ENCODE peak calls at places on chromosomes 7 and 10, in eight cellular contexts. One of them, this sample, is unnamed.

GRCh38 chr7:73612598-73613269 is 11.6 kb downstream of the MLXIPL start:
- DNase-seq in SHP77: no peak
- DNase-seq in skeletal muscle cell: no peak
- DNase-seq in neural crest cell: no peak
- DNase-seq in amniotic stem cell: no peak
- DNase-seq in midbrain: no peak
- DNase-seq in non-pigmented ciliary epithelial cell: no peak
- DNase-seq in endothelial cell: peak
- DNase-seq in this sample: no peak

GRCh38 chr10:19977097-19977521 is 160.9 kb downstream of the PLXDC2 start:
- DNase-seq in SHP77: no peak
- DNase-seq in skeletal muscle cell: peak
- DNase-seq in neural crest cell: no peak
- DNase-seq in amniotic stem cell: no peak
- DNase-seq in midbrain: no peak
- DNase-seq in non-pigmented ciliary epithelial cell: no peak
- DNase-seq in endothelial cell: no peak
- DNase-seq in this sample: no peak

GRCh38 chr7:25002826-25003225 is 22.8 kb upstream of the OSBPL3 start:
- DNase-seq in SHP77: no peak
- DNase-seq in skeletal muscle cell: no peak
- DNase-seq in neural crest cell: no peak
- DNase-seq in amniotic stem cell: no peak
- DNase-seq in midbrain: no peak
- DNase-seq in non-pigmented ciliary epithelial cell: no peak
- DNase-seq in endothelial cell: no peak
- DNase-seq in this sample: no peak

GRCh38 chr10:112639291-112639690 is 192.3 kb downstream of the VTI1A start:
- DNase-seq in SHP77: no peak
- DNase-seq in skeletal muscle cell: no peak
- DNase-seq in neural crest cell: no peak
- DNase-seq in amniotic stem cell: no peak
- DNase-seq in midbrain: no peak
- DNase-seq in non-pigmented ciliary epithelial cell: no peak
- DNase-seq in endothelial cell: no peak
- DNase-seq in this sample: no peak

GRCh38 chr10:97999909-98000248 is 30.5 kb downstream of the CRTAC1 start:
- DNase-seq in SHP77: no peak
- DNase-seq in skeletal muscle cell: no peak
- DNase-seq in neural crest cell: no peak
- DNase-seq in amniotic stem cell: no peak
- DNase-seq in midbrain: no peak
- DNase-seq in non-pigmented ciliary epithelial cell: no peak
- DNase-seq in endothelial cell: no peak
- DNase-seq in this sample: no peak

GRCh38 chr7:123528265-123528664 is 6.1 kb downstream of the IQUB start:
- DNase-seq in SHP77: no peak
- DNase-seq in skeletal muscle cell: no peak
- DNase-seq in neural crest cell: no peak
- DNase-seq in amniotic stem cell: no peak
- DNase-seq in midbrain: no peak
- DNase-seq in non-pigmented ciliary epithelial cell: no peak
- DNase-seq in endothelial cell: no peak
- DNase-seq in this sample: no peak

GRCh38 chr10:19245889-19246841 is 197.6 kb downstream of the MALRD1 start:
- DNase-seq in SHP77: no peak
- DNase-seq in skeletal muscle cell: no peak
- DNase-seq in neural crest cell: no peak
- DNase-seq in amniotic stem cell: no peak
- DNase-seq in midbrain: no peak
- DNase-seq in non-pigmented ciliary epithelial cell: peak
- DNase-seq in endothelial cell: no peak
- DNase-seq in this sample: no peak

GRCh38 chr7:366171-366916 is 76.4 kb downstream of the FOXL3 start:
- DNase-seq in SHP77: no peak
- DNase-seq in skeletal muscle cell: no peak
- DNase-seq in neural crest cell: no peak
- DNase-seq in amniotic stem cell: no peak
- DNase-seq in midbrain: no peak
- DNase-seq in non-pigmented ciliary epithelial cell: no peak
- DNase-seq in endothelial cell: no peak
- DNase-seq in this sample: no peak

GRCh38 chr7:33921216-33921938 is 16.0 kb downstream of the BMPER start:
- DNase-seq in SHP77: peak
- DNase-seq in skeletal muscle cell: peak
- DNase-seq in neural crest cell: no peak
- DNase-seq in amniotic stem cell: no peak
- DNase-seq in midbrain: no peak
- DNase-seq in non-pigmented ciliary epithelial cell: no peak
- DNase-seq in endothelial cell: no peak
- DNase-seq in this sample: no peak

GRCh38 chr10:70379581-70380176 is 2.7 kb downstream of the LRRC20 start:
- DNase-seq in SHP77: no peak
- DNase-seq in skeletal muscle cell: no peak
- DNase-seq in neural crest cell: no peak
- DNase-seq in amniotic stem cell: no peak
- DNase-seq in midbrain: no peak
- DNase-seq in non-pigmented ciliary epithelial cell: no peak
- DNase-seq in endothelial cell: no peak
- DNase-seq in this sample: no peak

GRCh38 chr7:25959168-25959734 is 192.7 kb upstream of the NFE2L3 start:
- DNase-seq in SHP77: no peak
- DNase-seq in skeletal muscle cell: no peak
- DNase-seq in neural crest cell: no peak
- DNase-seq in amniotic stem cell: no peak
- DNase-seq in midbrain: no peak
- DNase-seq in non-pigmented ciliary epithelial cell: no peak
- DNase-seq in endothelial cell: no peak
- DNase-seq in this sample: no peak

GRCh38 chr7:39527296-39527695 is 38.9 kb upstream of the YAE1 start:
- DNase-seq in SHP77: no peak
- DNase-seq in skeletal muscle cell: no peak
- DNase-seq in neural crest cell: no peak
- DNase-seq in amniotic stem cell: no peak
- DNase-seq in midbrain: no peak
- DNase-seq in non-pigmented ciliary epithelial cell: no peak
- DNase-seq in endothelial cell: no peak
- DNase-seq in this sample: no peak

GRCh38 chr10:17022898-17023297 is 106.7 kb downstream of the CUBN start:
- DNase-seq in SHP77: no peak
- DNase-seq in skeletal muscle cell: no peak
- DNase-seq in neural crest cell: no peak
- DNase-seq in amniotic stem cell: no peak
- DNase-seq in midbrain: no peak
- DNase-seq in non-pigmented ciliary epithelial cell: no peak
- DNase-seq in endothelial cell: no peak
- DNase-seq in this sample: no peak

GRCh38 chr7:26863504-26864308 is 684 bp downstream of the SKAP2 start:
- DNase-seq in SHP77: peak
- DNase-seq in skeletal muscle cell: no peak
- DNase-seq in neural crest cell: peak
- DNase-seq in amniotic stem cell: no peak
- DNase-seq in midbrain: no peak
- DNase-seq in non-pigmented ciliary epithelial cell: no peak
- DNase-seq in endothelial cell: peak
- DNase-seq in this sample: no peak

GRCh38 chr10:78045237-78045636 is 11.6 kb downstream of the RPS24 start:
- DNase-seq in SHP77: no peak
- DNase-seq in skeletal muscle cell: no peak
- DNase-seq in neural crest cell: no peak
- DNase-seq in amniotic stem cell: no peak
- DNase-seq in midbrain: no peak
- DNase-seq in non-pigmented ciliary epithelial cell: no peak
- DNase-seq in endothelial cell: no peak
- DNase-seq in this sample: peak

GRCh38 chr10:97858001-97858439 is 8.4 kb downstream of the GOLGA7B start:
- DNase-seq in SHP77: no peak
- DNase-seq in skeletal muscle cell: no peak
- DNase-seq in neural crest cell: no peak
- DNase-seq in amniotic stem cell: no peak
- DNase-seq in midbrain: no peak
- DNase-seq in non-pigmented ciliary epithelial cell: no peak
- DNase-seq in endothelial cell: no peak
- DNase-seq in this sample: no peak

GRCh38 chr7:101941481-101942383 is 124.3 kb downstream of the CUX1 start:
- DNase-seq in SHP77: no peak
- DNase-seq in skeletal muscle cell: peak
- DNase-seq in neural crest cell: no peak
- DNase-seq in amniotic stem cell: peak
- DNase-seq in midbrain: no peak
- DNase-seq in non-pigmented ciliary epithelial cell: peak
- DNase-seq in endothelial cell: no peak
- DNase-seq in this sample: no peak

GRCh38 chr10:11424456-11425287 is 186.8 kb downstream of the USP6NL start:
- DNase-seq in SHP77: peak
- DNase-seq in skeletal muscle cell: peak
- DNase-seq in neural crest cell: peak
- DNase-seq in amniotic stem cell: peak
- DNase-seq in midbrain: peak
- DNase-seq in non-pigmented ciliary epithelial cell: peak
- DNase-seq in endothelial cell: peak
- DNase-seq in this sample: no peak

GRCh38 chr7:150428671-150429451 is 21.6 kb upstream of the GIMAP8 start:
- DNase-seq in SHP77: no peak
- DNase-seq in skeletal muscle cell: peak
- DNase-seq in neural crest cell: no peak
- DNase-seq in amniotic stem cell: peak
- DNase-seq in midbrain: peak
- DNase-seq in non-pigmented ciliary epithelial cell: no peak
- DNase-seq in endothelial cell: no peak
- DNase-seq in this sample: peak

GRCh38 chr10:7275761-7276440 is 134.9 kb downstream of the SFMBT2 start:
- DNase-seq in SHP77: no peak
- DNase-seq in skeletal muscle cell: no peak
- DNase-seq in neural crest cell: no peak
- DNase-seq in amniotic stem cell: no peak
- DNase-seq in midbrain: peak
- DNase-seq in non-pigmented ciliary epithelial cell: no peak
- DNase-seq in endothelial cell: no peak
- DNase-seq in this sample: no peak

GRCh38 chr10:10313099-10313875 is 704.4 kb upstream of the CELF2 start:
- DNase-seq in SHP77: no peak
- DNase-seq in skeletal muscle cell: no peak
- DNase-seq in neural crest cell: no peak
- DNase-seq in amniotic stem cell: no peak
- DNase-seq in midbrain: no peak
- DNase-seq in non-pigmented ciliary epithelial cell: no peak
- DNase-seq in endothelial cell: no peak
- DNase-seq in this sample: no peak

GRCh38 chr10:43124094-43124521 is 14.1 kb upstream of the CSGALNACT2 start:
- DNase-seq in SHP77: no peak
- DNase-seq in skeletal muscle cell: no peak
- DNase-seq in neural crest cell: no peak
- DNase-seq in amniotic stem cell: no peak
- DNase-seq in midbrain: no peak
- DNase-seq in non-pigmented ciliary epithelial cell: no peak
- DNase-seq in endothelial cell: no peak
- DNase-seq in this sample: no peak

GRCh38 chr10:80100861-80101695 is 22.6 kb downstream of the TMEM254 start:
- DNase-seq in SHP77: no peak
- DNase-seq in skeletal muscle cell: no peak
- DNase-seq in neural crest cell: no peak
- DNase-seq in amniotic stem cell: no peak
- DNase-seq in midbrain: no peak
- DNase-seq in non-pigmented ciliary epithelial cell: no peak
- DNase-seq in endothelial cell: no peak
- DNase-seq in this sample: no peak

GRCh38 chr7:76069238-76069638 is 21.3 kb downstream of the MDH2 start:
- DNase-seq in SHP77: no peak
- DNase-seq in skeletal muscle cell: peak
- DNase-seq in neural crest cell: no peak
- DNase-seq in amniotic stem cell: peak
- DNase-seq in midbrain: peak
- DNase-seq in non-pigmented ciliary epithelial cell: peak
- DNase-seq in endothelial cell: no peak
- DNase-seq in this sample: no peak

GRCh38 chr10:122019414-122019975 is 30.5 kb downstream of the TACC2 start:
- DNase-seq in SHP77: peak
- DNase-seq in skeletal muscle cell: no peak
- DNase-seq in neural crest cell: no peak
- DNase-seq in amniotic stem cell: no peak
- DNase-seq in midbrain: no peak
- DNase-seq in non-pigmented ciliary epithelial cell: no peak
- DNase-seq in endothelial cell: no peak
- DNase-seq in this sample: no peak

GRCh38 chr10:50540069-50540825 is 83.5 kb downstream of the SGMS1 start:
- DNase-seq in SHP77: no peak
- DNase-seq in skeletal muscle cell: no peak
- DNase-seq in neural crest cell: no peak
- DNase-seq in amniotic stem cell: no peak
- DNase-seq in midbrain: no peak
- DNase-seq in non-pigmented ciliary epithelial cell: no peak
- DNase-seq in endothelial cell: no peak
- DNase-seq in this sample: peak

GRCh38 chr10:77252380-77252779 is 385.2 kb downstream of the KCNMA1 start:
- DNase-seq in SHP77: no peak
- DNase-seq in skeletal muscle cell: no peak
- DNase-seq in neural crest cell: no peak
- DNase-seq in amniotic stem cell: no peak
- DNase-seq in midbrain: no peak
- DNase-seq in non-pigmented ciliary epithelial cell: no peak
- DNase-seq in endothelial cell: no peak
- DNase-seq in this sample: no peak

GRCh38 chr7:34842782-34843181 is 184.8 kb downstream of the NPSR1 start:
- DNase-seq in SHP77: no peak
- DNase-seq in skeletal muscle cell: peak
- DNase-seq in neural crest cell: no peak
- DNase-seq in amniotic stem cell: no peak
- DNase-seq in midbrain: no peak
- DNase-seq in non-pigmented ciliary epithelial cell: no peak
- DNase-seq in endothelial cell: no peak
- DNase-seq in this sample: no peak

GRCh38 chr10:59019603-59020002 is 156.8 kb upstream of the PHYHIPL start:
- DNase-seq in SHP77: no peak
- DNase-seq in skeletal muscle cell: no peak
- DNase-seq in neural crest cell: no peak
- DNase-seq in amniotic stem cell: no peak
- DNase-seq in midbrain: peak
- DNase-seq in non-pigmented ciliary epithelial cell: no peak
- DNase-seq in endothelial cell: no peak
- DNase-seq in this sample: no peak

GRCh38 chr7:22670422-22670815 is 56.6 kb upstream of the IL6 start:
- DNase-seq in SHP77: no peak
- DNase-seq in skeletal muscle cell: no peak
- DNase-seq in neural crest cell: no peak
- DNase-seq in amniotic stem cell: no peak
- DNase-seq in midbrain: no peak
- DNase-seq in non-pigmented ciliary epithelial cell: no peak
- DNase-seq in endothelial cell: no peak
- DNase-seq in this sample: no peak